ENCODE peak calls at places on chromosomes 12 and 14, in six cellular contexts. Q is IMR-90; F is effector memory CD4-positive, alpha-beta T cell; I is body of pancreas; S is OCI-LY7; G is A549. M is an unnamed sample. For H3K9me3 and H3K4me1, the result is how much of the 10 kb centered on the place peaks cover.

GRCh38 chr12:13816394-13816793 is 165.0 kb downstream of the GRIN2B start:
- DNase-seq in Q (no peak), F (no peak), I (no peak), S (no peak), G (no peak), M (no peak)

GRCh38 chr14:58882577-58883018 is 244.8 kb downstream of the DACT1 start:
- DNase-seq in Q (peak), F (no peak), I (no peak), S (no peak), G (no peak), M (no peak)

GRCh38 chr14:72892103-72892878 is 1.6 kb downstream of the DPF3 start:
- DNase-seq in Q (peak), F (no peak), I (peak), S (no peak), G (no peak), M (no peak)

GRCh38 chr14:33914676-33915516 is 36.0 kb downstream of the EGLN3 start:
- DNase-seq in Q (peak), F (no peak), I (no peak), S (no peak), G (peak), M (no peak)

GRCh38 chr12:113899844-113900471 is 66.2 kb downstream of the RBM19 start:
- DNase-seq in Q (no peak), F (no peak), I (peak), S (no peak), G (no peak), M (no peak)

GRCh38 chr12:52515927-52516831 is 4.0 kb downstream of the KRT5 start:
- DNase-seq in Q (no peak), F (no peak), I (no peak), S (no peak), G (no peak), M (peak)

GRCh38 chr14:72332054-72332453 is 399.8 kb downstream of the RGS6 start:
- DNase-seq in Q (no peak), F (no peak), I (peak), S (no peak), G (no peak), M (no peak)

GRCh38 chr12:63206908-63207307 is 55.9 kb upstream of the AVPR1A start:
- DNase-seq in Q (no peak), F (no peak), I (peak), S (no peak), G (no peak), M (no peak)

GRCh38 chr12:913919-914718 is 35.4 kb downstream of the RAD52 start:
- DNase-seq in Q (peak), F (no peak), I (no peak), S (no peak), G (no peak), M (no peak)

GRCh38 chr12:56867216-56867615 is 67.0 kb downstream of the SDR9C7 start:
- DNase-seq in Q (no peak), F (no peak), I (no peak), S (peak), G (no peak), M (no peak)
- H3K9me3 ChIP-seq in Q (under half), F (under half), I (under half), S (half or more), G (half or more), M (under half)

GRCh38 chr14:102086346-102086971 is 385 bp downstream of the HSP90AA1 start:
- DNase-seq in Q (peak), F (peak), I (peak), S (peak), G (no peak), M (peak)

GRCh38 chr14:102084931-102085330 is 1.9 kb downstream of the HSP90AA1 start:
- DNase-seq in Q (no peak), F (no peak), I (no peak), S (no peak), G (no peak), M (no peak)

GRCh38 chr14:102087762-102088011 is 843 bp upstream of the HSP90AA1 start:
- DNase-seq in Q (no peak), F (no peak), I (peak), S (no peak), G (no peak), M (no peak)

GRCh38 chr14:102086972-102087761 is at the start of gene HSP90AA1:
- DNase-seq in Q (peak), F (peak), I (peak), S (peak), G (peak), M (peak)

GRCh38 chr14:102085503-102085902 is 1.3 kb downstream of the HSP90AA1 start:
- DNase-seq in Q (no peak), F (no peak), I (no peak), S (no peak), G (no peak), M (no peak)
- H3K4me1 ChIP-seq in Q (under half), F (under half), I (half or more), S (half or more), G (under half), M (under half)

GRCh38 chr12:38258411-38258810 is 58.2 kb upstream of the ALG10B start:
- DNase-seq in Q (no peak), F (no peak), I (no peak), S (no peak), G (no peak), M (no peak)
- H3K9me3 ChIP-seq in Q (under half), F (under half), I (under half), S (under half), G (under half), M (under half)

GRCh38 chr14:75460402-75460801 is 32.6 kb downstream of the JDP2 start:
- DNase-seq in Q (no peak), F (no peak), I (no peak), S (no peak), G (no peak), M (no peak)
- H3K4me1 ChIP-seq in Q (under half), F (under half), I (half or more), S (under half), G (under half), M (under half)

GRCh38 chr14:106070242-106070641 is 543.9 kb downstream of the TMEM121 start:
- DNase-seq in Q (no peak), F (no peak), I (no peak), S (no peak), G (no peak), M (no peak)
- H3K9me3 ChIP-seq in Q (under half), F (under half), I (under half), S (under half), G (under half), M (under half)

GRCh38 chr12:130196827-130197226 is 34.6 kb downstream of the FZD10 start:
- DNase-seq in Q (no peak), F (no peak), I (no peak), S (no peak), G (no peak), M (no peak)

GRCh38 chr12:130195776-130196175 is 33.5 kb downstream of the FZD10 start:
- DNase-seq in Q (no peak), F (no peak), I (no peak), S (no peak), G (no peak), M (no peak)

GRCh38 chr12:130195369-130195768 is 33.1 kb downstream of the FZD10 start:
- DNase-seq in Q (no peak), F (no peak), I (no peak), S (no peak), G (no peak), M (no peak)

GRCh38 chr12:130194154-130194553 is 31.9 kb downstream of the FZD10 start:
- DNase-seq in Q (no peak), F (no peak), I (no peak), S (no peak), G (no peak), M (no peak)

GRCh38 chr12:130192667-130193345 is 30.5 kb downstream of the FZD10 start:
- DNase-seq in Q (no peak), F (no peak), I (no peak), S (no peak), G (no peak), M (no peak)
- H3K4me1 ChIP-seq in Q (under half), F (under half), I (under half), S (under half), G (under half), M (under half)

GRCh38 chr12:115421796-115422709 is 738.1 kb upstream of the TBX3 start:
- DNase-seq in Q (no peak), F (no peak), I (no peak), S (no peak), G (no peak), M (no peak)

GRCh38 chr12:115416869-115417268 is 732.9 kb upstream of the TBX3 start:
- DNase-seq in Q (no peak), F (no peak), I (no peak), S (no peak), G (no peak), M (no peak)

GRCh38 chr12:115421350-115421749 is 737.4 kb upstream of the TBX3 start:
- DNase-seq in Q (no peak), F (no peak), I (no peak), S (no peak), G (no peak), M (no peak)

GRCh38 chr12:115417610-115418009 is 733.6 kb upstream of the TBX3 start:
- DNase-seq in Q (no peak), F (no peak), I (no peak), S (no peak), G (no peak), M (no peak)

GRCh38 chr12:115419145-115419646 is 735.2 kb upstream of the TBX3 start:
- DNase-seq in Q (no peak), F (no peak), I (no peak), S (no peak), G (no peak), M (no peak)
- H3K9me3 ChIP-seq in Q (under half), F (under half), I (under half), S (under half), G (under half), M (under half)

DNA sequence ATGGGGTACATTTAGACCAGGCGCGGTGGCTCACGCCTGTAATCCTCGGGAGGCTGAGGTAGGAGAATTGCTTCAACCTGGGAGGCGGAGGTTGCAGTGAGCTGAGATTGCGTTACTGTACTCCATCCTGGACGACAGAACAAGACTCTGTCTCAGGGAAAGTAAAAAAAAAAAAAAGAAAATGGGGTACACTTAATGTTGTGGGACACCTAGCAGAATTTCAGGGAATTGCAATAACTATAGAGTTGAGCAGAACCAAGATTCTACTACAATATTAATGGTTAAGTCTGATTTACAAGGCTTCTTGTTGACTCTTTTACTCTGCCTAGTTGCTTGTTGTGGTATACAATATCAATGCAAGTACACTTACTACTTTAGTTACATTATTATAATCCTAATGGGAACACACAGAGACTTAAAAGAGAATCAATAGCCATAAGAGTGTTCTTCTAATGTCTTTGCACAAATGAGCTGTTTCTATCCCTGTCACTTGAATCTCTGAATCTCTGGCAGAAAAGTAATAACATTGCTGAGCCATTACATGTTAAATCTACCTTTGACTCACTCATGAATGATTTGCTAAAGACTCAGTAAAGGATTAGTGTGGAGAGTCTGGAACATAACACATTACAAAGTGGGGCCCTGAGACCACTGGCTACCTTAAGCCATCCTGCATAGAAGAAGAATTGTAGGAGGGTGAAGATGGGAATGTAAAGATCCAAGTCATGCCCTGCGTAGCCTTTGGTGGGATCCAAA is 22.7 kb downstream of the BEST3 start:
- DNase-seq in Q (peak), F (no peak), I (no peak), S (no peak), G (no peak), M (no peak)
- H3K4me1 ChIP-seq in Q (under half), F (under half), I (under half), S (under half), G (under half), M (under half)